ENCODE peak calls at places on chromosomes 5 and 9, in seven cellular contexts. B, U, F, T, Z, O and M are unnamed samples.

GRCh38 chr9:126500600-126501382 is 112.9 kb upstream of the LMX1B start:
- DNase-seq in B (peak; percentile 82), O (peak; percentile 23), F (peak; percentile 84), T (peak; percentile 92), U (peak; percentile 83), Z (peak; percentile 81), M (peak; percentile 63)

GRCh38 chr5:395156-395920 is 47.6 kb upstream of the EXOC3 start:
- DNase-seq in F (peak; percentile 58), O (no peak), U (no peak), T (peak; percentile 18), Z (peak; percentile 23), B (no peak), M (no peak)

GRCh38 chr9:17135578-17135904 is 701 bp downstream of the CNTLN start:
- DNase-seq in T (no peak), B (no peak), U (no peak), F (peak; percentile 23), O (peak; percentile 2), Z (no peak), M (no peak)

GRCh38 chr9:93111001-93111370 is 15.0 kb downstream of the CARD19 start:
- DNase-seq in U (peak; percentile 17), O (no peak), T (peak; percentile 46), B (no peak), F (no peak), Z (no peak), M (no peak)

GRCh38 chr5:1005904-1006655 is 2.5 kb upstream of the NKD2 start:
- DNase-seq in U (peak; percentile 21), F (no peak), T (peak; percentile 42), Z (no peak), B (no peak), O (no peak), M (peak; percentile 26)

GRCh38 chr5:137254153-137254552 is 245.0 kb downstream of the SPOCK1 start:
- DNase-seq in B (no peak), F (peak; percentile 77), O (peak; percentile 14), Z (no peak), U (no peak), T (peak; percentile 74), M (no peak)

GRCh38 chr9:16618524-16618923 is 251.9 kb downstream of the BNC2 start:
- DNase-seq in T (no peak), B (no peak), Z (no peak), F (no peak), O (no peak), U (no peak), M (no peak)

GRCh38 chr9:72826954-72827953 is 125.6 kb downstream of the ALDH1A1 start:
- DNase-seq in O (no peak), U (no peak), F (peak; percentile 8), Z (no peak), T (no peak), B (no peak), M (no peak)

GRCh38 chr9:101458955-101459631 is 23.5 kb upstream of the ALDOB start:
- DNase-seq in O (peak; percentile 46), B (peak; percentile 43), Z (no peak), U (no peak), T (no peak), F (peak; percentile 81), M (no peak)

GRCh38 chr9:20732118-20732517 is 48.1 kb downstream of the FOCAD start:
- DNase-seq in Z (no peak), F (peak; percentile 68), B (no peak), T (no peak), O (peak; percentile 97), U (no peak), M (no peak)

GRCh38 chr5:96340357-96340756 is 92.7 kb downstream of the PCSK1 start:
- DNase-seq in U (no peak), F (peak; percentile 34), T (no peak), B (no peak), Z (no peak), O (no peak), M (no peak)

GRCh38 chr9:84829997-84830696 is 160.6 kb downstream of the NTRK2 start:
- DNase-seq in O (peak; percentile 66), U (no peak), Z (no peak), B (no peak), F (no peak), T (no peak), M (no peak)

GRCh38 chr9:97759611-97760288 is 62.6 kb upstream of the XPA start:
- DNase-seq in U (no peak), Z (no peak), O (no peak), F (no peak), B (no peak), T (no peak), M (no peak)

GRCh38 chr9:93156475-93157008 is 22.5 kb upstream of the NINJ1 start:
- DNase-seq in F (no peak), T (peak; percentile 61), U (no peak), B (no peak), O (no peak), Z (no peak), M (no peak)

GRCh38 chr9:82997471-82998140 is 65.3 kb downstream of the RASEF start:
- DNase-seq in U (no peak), B (no peak), T (no peak), O (peak; percentile 43), Z (no peak), F (no peak), M (no peak)

GRCh38 chr5:172611913-172612312 is 29.1 kb upstream of the NEURL1B start:
- DNase-seq in B (no peak), T (no peak), F (no peak), U (no peak), O (no peak), Z (no peak), M (no peak)

GRCh38 chr9:28001096-28001495 is 427.8 kb upstream of the C9orf72 start:
- DNase-seq in T (no peak), O (no peak), Z (no peak), F (no peak), U (no peak), B (no peak), M (no peak)

GRCh38 chr5:10354048-10354872 is 765 bp downstream of the MARCHF6 start:
- DNase-seq in T (peak; percentile 70), O (no peak), B (peak; percentile 69), F (peak; percentile 58), Z (peak; percentile 49), U (peak; percentile 48), M (no peak)

GRCh38 chr9:114001794-114002261 is 76.3 kb downstream of the AMBP start:
- DNase-seq in F (no peak), Z (peak; percentile 20), B (no peak), U (no peak), O (no peak), T (no peak), M (peak; percentile 18)

GRCh38 chr9:114000671-114001409 is 77.3 kb downstream of the AMBP start:
- DNase-seq in Z (peak; percentile 20), F (no peak), T (peak; percentile 27), U (no peak), O (no peak), B (no peak), M (peak; percentile 14)

GRCh38 chr9:114000063-114000454 is 78.0 kb downstream of the AMBP start:
- DNase-seq in Z (peak; percentile 9), T (peak; percentile 41), F (no peak), B (no peak), U (no peak), O (no peak), M (peak; percentile 25)

GRCh38 chr9:114002271-114002985 is 75.7 kb downstream of the AMBP start:
- DNase-seq in O (no peak), T (peak; percentile 46), U (no peak), B (no peak), Z (peak; percentile 16), F (no peak), M (peak; percentile 21)

GRCh38 chr9:114001410-114001685 is 76.8 kb downstream of the AMBP start:
- DNase-seq in T (peak; percentile 37), Z (peak; percentile 5), B (no peak), O (no peak), U (no peak), F (no peak), M (no peak)
- H3K27ac ChIP-seq in T (no peak overlapping the region), Z (no peak overlapping the region), B (no peak overlapping the region), O (no peak overlapping the region), U (no peak overlapping the region), F (no peak overlapping the region), M (no peak overlapping the region)

GRCh38 chr5:129906177-129906887 is 2.1 kb downstream of the CHSY3 start:
- DNase-seq in F (peak; percentile 71), B (no peak), U (no peak), Z (no peak), O (peak; percentile 2), T (no peak), M (no peak)
- TF ChIP-seq CTCF in F (peak; percentile 36), B (no peak), U (peak; percentile 41), Z (no peak), O (peak; percentile 32), T (no peak), M (no peak)

DNA sequence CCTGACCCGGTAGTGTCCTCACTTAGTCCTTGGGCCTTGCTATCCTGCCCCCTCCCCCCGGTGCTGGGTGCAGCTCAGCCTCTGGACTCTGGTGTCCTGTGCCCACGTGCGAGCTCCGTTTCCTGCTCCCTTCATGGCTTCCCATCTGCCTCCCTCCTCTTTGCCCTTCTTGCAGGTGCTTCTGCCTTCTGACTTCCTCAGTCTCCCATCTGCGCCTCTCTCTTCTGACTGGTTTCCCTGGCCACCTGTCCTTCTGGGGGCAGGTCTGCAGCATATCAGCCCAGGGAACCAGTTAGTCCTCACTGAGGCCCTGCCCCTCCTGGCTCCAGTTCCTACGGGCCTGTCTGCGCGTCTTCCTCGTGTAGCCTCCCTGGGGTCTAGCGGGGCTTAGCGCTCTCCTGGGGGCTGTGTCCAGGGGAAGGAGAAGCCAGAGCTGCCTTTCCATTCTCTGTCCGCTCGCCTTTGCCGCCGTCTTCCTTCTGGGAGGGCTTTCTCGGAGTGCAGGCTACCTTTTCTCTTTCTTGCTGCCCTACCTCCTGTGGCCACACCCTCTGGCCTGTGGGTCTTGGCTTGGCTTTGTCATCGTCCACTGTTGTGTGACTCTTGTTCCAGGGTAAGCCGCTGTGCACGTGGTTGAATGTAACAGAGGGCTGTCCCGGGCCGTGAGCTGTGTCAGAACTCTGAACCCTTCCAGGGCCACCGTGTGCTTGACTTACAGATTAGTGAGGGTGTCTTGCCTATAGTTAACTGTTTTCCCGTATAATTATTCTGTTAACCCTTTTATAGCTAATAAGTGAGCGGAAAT is 51.8 kb downstream of the EHMT1 start:
- DNase-seq in F (no peak), T (peak; percentile 89), U (peak; percentile 63), B (peak; percentile 80), O (no peak), Z (peak; percentile 81), M (no peak)
- H3K27ac ChIP-seq in F (peak overlapping the region; percentile 35), T (peak overlapping the region; percentile 65), U (no peak overlapping the region), B (peak overlapping the region; percentile 69), O (no peak overlapping the region), Z (peak overlapping the region; percentile 44), M (no peak overlapping the region)

GRCh38 chr9:120878188-120879130 is 1.5 kb upstream of the PHF19 start:
- DNase-seq in U (no peak), T (no peak), Z (no peak), B (peak; percentile 88), F (no peak), O (no peak), M (no peak)

GRCh38 chr9:120875954-120876841 is 790 bp downstream of the PHF19 start:
- DNase-seq in T (peak; percentile 93), B (peak; percentile 100), O (peak; percentile 59), F (peak; percentile 85), Z (peak; percentile 79), U (peak; percentile 87), M (peak; percentile 82)

GRCh38 chr9:120876842-120877240 is at the start of gene PHF19:
- DNase-seq in Z (no peak), O (no peak), T (no peak), F (peak; percentile 49), B (no peak), U (peak; percentile 52), M (no peak)

GRCh38 chr9:120875643-120875953 is 1.4 kb downstream of the PHF19 start:
- DNase-seq in Z (no peak), U (no peak), O (no peak), T (no peak), F (no peak), B (peak; percentile 56), M (no peak)

GRCh38 chr9:120877276-120878034 is 467 bp upstream of the PHF19 start:
- DNase-seq in Z (peak; percentile 57), O (no peak), B (peak; percentile 100), U (peak; percentile 73), T (peak; percentile 81), F (peak; percentile 66), M (no peak)
- TF ChIP-seq CTCF in Z (no peak), O (peak; percentile 17), B (no peak), U (peak; percentile 33), T (peak; percentile 4), F (no peak), M (no peak)